ENCODE peak calls at places on chromosome 1, in ten cellular contexts. G is PC-3; U is stimulated activated CD8-positive, alpha-beta memory T cell treated with anti-CD3 and anti-CD28 coated beads, Interleukin-2, amount 100 ng/mL, for 1 hour; Z is astrocyte of the cerebellum; P is GOT3; T is progenitor cell of endocrine pancreas; E is germinal center; A is astrocyte of the spinal cord; K is T follicular helper cell; M is uterus. R is an unnamed sample.

GRCh38 chr1:25875856-25876692 is 566 bp upstream of the PAQR7 start:
- DNase-seq in G (no peak), U (no peak), Z (no peak), P (no peak), T (no peak), E (no peak), A (no peak), K (no peak), M (no peak), R (no peak)

GRCh38 chr1:202012544-202013478 is 2.4 kb downstream of the ELF3 start:
- DNase-seq in G (no peak), U (no peak), Z (no peak), P (no peak), T (no peak), E (no peak), A (no peak), K (no peak), M (no peak), R (no peak)

GRCh38 chr1:11013160-11013531 is 692 bp downstream of the TARDBP start:
- DNase-seq in G (peak; percentile 25), U (no peak), Z (no peak), P (no peak), T (no peak), E (no peak), A (no peak), K (no peak), M (no peak), R (no peak)

GRCh38 chr1:57483954-57484353 is 60.1 kb upstream of the DAB1 start:
- DNase-seq in G (no peak), U (no peak), Z (no peak), P (no peak), T (no peak), E (no peak), A (no peak), K (no peak), M (no peak), R (no peak)

GRCh38 chr1:6981595-6981994 is 196.3 kb downstream of the CAMTA1 start:
- DNase-seq in G (no peak), U (no peak), Z (no peak), P (no peak), T (no peak), E (no peak), A (no peak), K (no peak), M (no peak), R (no peak)

GRCh38 chr1:223199094-223199647 is 56.1 kb upstream of the TLR5 start:
- DNase-seq in G (no peak), U (no peak), Z (no peak), P (no peak), T (no peak), E (no peak), A (no peak), K (no peak), M (no peak), R (no peak)

GRCh38 chr1:207798847-207799246 is 47.0 kb downstream of the CD46 start:
- DNase-seq in G (no peak), U (no peak), Z (peak; percentile 18), P (no peak), T (no peak), E (no peak), A (peak; percentile 65), K (no peak), M (no peak), R (no peak)

GRCh38 chr1:39395357-39395831 is 96.0 kb upstream of the BMP8A start:
- DNase-seq in G (peak; percentile 72), U (no peak), Z (no peak), P (no peak), T (no peak), E (peak; percentile 50), A (peak; percentile 92), K (no peak), M (no peak), R (no peak)

GRCh38 chr1:2985121-2985561 is 36.1 kb upstream of the ACTRT2 start:
- DNase-seq in G (no peak), U (no peak), Z (no peak), P (no peak), T (no peak), E (no peak), A (no peak), K (no peak), M (no peak), R (no peak)

GRCh38 chr1:116139592-116140134 is 28.5 kb downstream of the MAB21L3 start:
- DNase-seq in G (no peak), U (no peak), Z (no peak), P (no peak), T (no peak), E (no peak), A (no peak), K (no peak), M (no peak), R (no peak)

GRCh38 chr1:15676010-15676409 is 8.1 kb upstream of the PLEKHM2 start:
- DNase-seq in G (no peak), U (no peak), Z (no peak), P (no peak), T (no peak), E (no peak), A (no peak), K (no peak), M (no peak), R (no peak)

GRCh38 chr1:166875734-166876539 is at the start of gene TADA1:
- DNase-seq in G (peak; percentile 99), U (peak; percentile 95), Z (peak; percentile 95), P (peak; percentile 99), T (peak; percentile 93), E (peak; percentile 94), A (peak; percentile 98), K (peak; percentile 97), M (peak; percentile 98), R (peak; percentile 97)

GRCh38 chr1:150567341-150567716 is 12.1 kb downstream of the MCL1 start:
- DNase-seq in G (no peak), U (no peak), Z (no peak), P (no peak), T (no peak), E (peak; percentile 47), A (no peak), K (no peak), M (no peak), R (peak; percentile 40)

GRCh38 chr1:24486296-24487065 is 16.2 kb upstream of the RCAN3 start:
- DNase-seq in G (no peak), U (no peak), Z (no peak), P (no peak), T (no peak), E (no peak), A (no peak), K (peak; percentile 58), M (no peak), R (peak; percentile 31)

R was measured in CD4-positive, alpha-beta T cell.